ENCODE peak calls at places on chromosomes 13 and 19, in six cellular contexts. D, R, K, G, M and L are unnamed samples.

GRCh38 chr19:41615207-41615606 is 11.7 kb downstream of the CEACAM4 start:
- DNase-seq in D (no peak), R (no peak), K (no peak), G (no peak), M (no peak), L (no peak)

GRCh38 chr19:11191273-11191755 is 6.0 kb downstream of the KANK2 start:
- DNase-seq in D (no peak), R (peak), K (peak), G (no peak), M (peak), L (no peak)

GRCh38 chr13:21445759-21446158 is 13.3 kb downstream of the ZDHHC20 start:
- DNase-seq in D (no peak), R (no peak), K (no peak), G (no peak), M (no peak), L (no peak)

GRCh38 chr19:13417054-13417453 is 89.2 kb downstream of the CACNA1A start:
- DNase-seq in D (no peak), R (peak), K (no peak), G (no peak), M (no peak), L (no peak)

GRCh38 chr13:107144432-107144831 is 576.5 kb upstream of the ARGLU1 start:
- DNase-seq in D (peak), R (no peak), K (no peak), G (no peak), M (peak), L (no peak)

GRCh38 chr19:22616659-22617058 is 17.5 kb upstream of the ZNF492 start:
- DNase-seq in D (no peak), R (no peak), K (no peak), G (no peak), M (no peak), L (no peak)

GRCh38 chr19:54916822-54917221 is 10.9 kb downstream of the NCR1 start:
- DNase-seq in D (no peak), R (no peak), K (no peak), G (no peak), M (no peak), L (no peak)

GRCh38 chr13:40230833-40231266 is 435.6 kb downstream of the FOXO1 start:
- DNase-seq in D (no peak), R (no peak), K (no peak), G (no peak), M (peak), L (no peak)

GRCh38 chr13:90710355-90710754 is 637.1 kb upstream of the MIR17HG start:
- DNase-seq in D (no peak), R (no peak), K (no peak), G (no peak), M (no peak), L (no peak)

GRCh38 chr13:100941811-100942361 is 267.3 kb upstream of the TMTC4 start:
- DNase-seq in D (no peak), R (no peak), K (no peak), G (no peak), M (no peak), L (no peak)

GRCh38 chr19:33302974-33303790 is 848 bp upstream of the CEBPA start:
- DNase-seq in D (peak), R (no peak), K (no peak), G (peak), M (peak), L (peak)

GRCh38 chr13:106847049-106847448 is 279.1 kb upstream of the ARGLU1 start:
- DNase-seq in D (peak), R (no peak), K (no peak), G (no peak), M (no peak), L (no peak)

GRCh38 chr19:5186293-5187050 is 154.1 kb downstream of the PTPRS start:
- DNase-seq in D (peak), R (no peak), K (no peak), G (no peak), M (peak), L (no peak)

GRCh38 chr19:38932425-38933179 is 1.9 kb downstream of the MRPS12 start:
- DNase-seq in D (peak), R (no peak), K (no peak), G (no peak), M (peak), L (no peak)
- TF ChIP-seq CTCF in D (peak), R (no peak), K (no peak), G (peak), M (peak), L (peak)

DNA sequence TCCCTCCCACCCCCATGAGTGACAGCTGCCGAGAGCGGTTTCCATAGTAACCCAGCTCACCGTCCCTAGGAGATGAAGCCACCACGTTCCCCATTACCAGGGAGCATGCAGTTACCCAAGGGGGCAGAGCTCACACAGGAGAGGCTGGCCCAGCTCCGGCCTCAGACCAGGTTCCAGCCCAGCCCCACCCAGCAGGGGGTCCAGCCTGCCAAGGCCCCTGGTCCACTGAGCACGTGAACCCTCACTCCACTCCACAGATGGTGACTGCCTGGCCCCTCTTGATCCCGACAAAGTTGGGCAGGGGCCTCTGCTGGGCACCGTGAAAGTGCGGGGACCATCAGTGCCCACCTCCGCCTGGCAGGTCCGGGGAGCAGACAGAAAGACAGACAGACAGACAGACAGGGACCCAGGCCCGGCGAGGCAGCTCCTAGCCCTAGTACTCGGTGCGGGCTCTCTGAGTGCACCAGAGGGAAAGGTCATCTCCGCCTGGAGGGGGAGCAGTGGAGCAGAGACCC is 50.7 kb downstream of the CELF5 start:
- DNase-seq in D (no peak), R (no peak), K (no peak), G (no peak), M (no peak), L (no peak)
- TF ChIP-seq CTCF in D (peak), R (no peak), K (no peak), G (no peak), M (peak), L (peak)

DNA sequence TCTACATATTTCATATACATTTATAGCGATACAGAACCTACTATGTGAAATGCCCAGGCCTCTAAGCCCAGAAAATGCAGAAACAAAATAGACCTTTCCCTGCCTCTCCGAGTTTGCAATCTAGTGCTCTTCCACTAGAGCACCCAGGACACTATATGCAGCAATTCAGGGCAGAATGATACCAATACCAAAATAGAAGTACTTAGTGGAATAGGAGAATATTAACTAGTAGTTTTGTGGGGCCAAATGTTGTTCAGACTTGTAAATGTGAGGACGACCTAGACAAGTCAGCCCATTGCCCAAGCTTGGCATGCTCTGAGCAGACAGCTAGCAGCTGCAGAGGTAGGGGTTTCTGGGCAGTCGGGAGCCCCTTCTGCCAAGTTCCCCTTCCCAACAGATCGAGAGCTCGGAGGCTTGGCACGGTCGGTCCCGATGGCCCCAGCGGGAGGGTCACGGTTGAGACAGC is 35.8 kb upstream of the FLT1 start:
- DNase-seq in D (no peak), R (no peak), K (no peak), G (no peak), M (peak), L (no peak)
- TF ChIP-seq CTCF in D (no peak), R (no peak), K (no peak), G (no peak), M (peak), L (no peak)

DNA sequence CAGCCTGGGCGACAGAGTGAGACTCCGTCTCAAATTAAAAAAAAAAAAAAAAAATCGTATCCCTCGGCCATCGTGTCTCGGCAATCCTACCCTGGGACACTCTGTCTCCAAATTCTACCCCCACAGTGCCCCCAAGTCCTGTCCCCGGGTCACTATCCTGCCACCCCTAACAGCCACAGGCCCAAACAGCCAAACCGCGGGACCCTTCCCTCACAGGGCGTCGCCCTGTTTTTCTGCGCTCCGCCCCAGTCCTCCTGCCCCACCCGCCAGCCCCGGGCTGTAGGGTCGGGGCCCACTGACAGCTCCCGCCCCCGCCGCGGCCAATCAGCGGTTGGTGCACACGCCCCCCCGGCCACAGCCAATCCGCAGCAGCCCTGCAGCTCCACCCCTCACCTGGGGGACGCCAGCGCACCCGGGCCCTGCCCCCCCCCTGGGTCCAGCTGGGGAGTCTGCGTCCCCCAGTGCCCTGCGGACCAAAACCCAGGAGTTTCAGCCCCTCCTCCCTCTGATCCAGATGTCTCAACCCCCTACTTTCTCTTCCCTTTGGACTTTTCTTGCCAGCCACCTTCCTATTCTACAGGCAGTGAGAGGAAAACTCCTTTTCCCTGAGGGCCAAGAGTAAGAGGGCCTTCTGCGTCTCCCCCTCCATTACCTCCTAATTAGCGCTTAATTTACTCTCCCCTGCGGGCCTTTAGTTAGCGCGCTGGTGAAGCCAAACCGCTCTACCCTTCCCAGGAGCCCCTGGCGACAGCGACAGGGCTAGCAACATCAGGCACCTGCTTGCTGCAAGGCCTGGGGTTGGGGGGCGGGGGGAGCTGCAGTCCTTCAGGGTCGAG is 1.5 kb upstream of the BCAT2 start:
- DNase-seq in D (peak), R (peak), K (peak), G (peak), M (peak), L (peak)
- TF ChIP-seq CTCF in D (peak), R (no peak), K (no peak), G (no peak), M (no peak), L (no peak)

DNA sequence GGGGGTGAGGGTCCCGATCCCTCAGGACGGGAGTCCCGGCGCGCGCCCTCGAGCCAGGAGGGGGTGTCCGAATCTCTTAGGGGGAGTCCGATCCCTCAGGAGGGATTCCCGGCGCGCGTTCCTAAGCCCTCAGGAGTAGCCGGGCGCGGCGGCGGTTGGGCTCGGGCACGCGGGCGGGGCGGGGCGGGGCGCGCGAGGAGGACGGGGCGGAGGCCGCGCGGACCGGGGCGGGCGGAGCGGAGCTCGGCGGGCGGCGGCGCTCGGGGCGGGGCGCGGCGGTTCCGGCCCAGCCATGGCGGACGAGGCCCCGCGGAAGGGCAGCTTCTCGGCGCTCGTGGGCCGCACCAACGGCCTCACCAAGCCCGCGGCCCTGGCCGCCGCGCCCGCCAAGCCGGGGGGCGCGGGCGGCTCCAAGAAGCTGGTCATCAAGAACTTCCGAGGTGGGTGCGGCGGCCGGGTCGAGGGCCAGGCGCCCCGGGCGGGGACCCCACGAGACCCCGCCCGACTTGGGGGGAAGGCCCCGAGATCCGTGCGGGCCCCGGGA is at the start of gene CUL4A:
- DNase-seq in D (peak), R (peak), K (no peak), G (peak), M (peak), L (no peak)
- TF ChIP-seq CTCF in D (no peak), R (no peak), K (no peak), G (no peak), M (no peak), L (no peak)

GRCh38 chr19:2724148-2724557 is 3.0 kb upstream of the DIRAS1 start:
- DNase-seq in D (no peak), R (no peak), K (no peak), G (no peak), M (no peak), L (no peak)
- TF ChIP-seq CTCF in D (no peak), R (no peak), K (no peak), G (no peak), M (no peak), L (no peak)

GRCh38 chr19:49672131-49672919 is 4.7 kb upstream of the PRMT1 start:
- DNase-seq in D (peak), R (peak), K (no peak), G (peak), M (peak), L (peak)
- TF ChIP-seq CTCF in D (peak), R (peak), K (peak), G (peak), M (peak), L (peak)

GRCh38 chr13:72716776-72717175 is 10.7 kb downstream of the MZT1 start:
- DNase-seq in D (no peak), R (no peak), K (no peak), G (no peak), M (peak), L (no peak)
- TF ChIP-seq CTCF in D (no peak), R (no peak), K (no peak), G (no peak), M (no peak), L (no peak)

GRCh38 chr13:45683701-45684100 is 18.4 kb upstream of the CBY2 start:
- DNase-seq in D (no peak), R (no peak), K (no peak), G (no peak), M (no peak), L (no peak)
- TF ChIP-seq CTCF in D (no peak), R (no peak), K (no peak), G (no peak), M (no peak), L (no peak)